ENCODE peak calls at places on chromosomes 1 and 21, in nine cellular contexts. One of them, this sample, is unnamed. For H3K27me3, the result is how much of the 10 kb centered on the place peaks cover.

GRCh38 chr1:54671985-54672608 is 30.5 kb downstream of the MROH7 start:
- DNase-seq in GM23248: peak
- DNase-seq in transverse colon: peak
- DNase-seq in uterus: no peak
- DNase-seq in pancreas: peak
- DNase-seq in heart right ventricle: no peak
- DNase-seq in right cardiac atrium: no peak
- DNase-seq in RWPE2: no peak
- DNase-seq in colonic mucosa: peak
- DNase-seq in this sample: no peak

GRCh38 chr1:170807432-170807831 is 127.9 kb upstream of the MROH9 start:
- DNase-seq in GM23248: peak
- DNase-seq in transverse colon: no peak
- DNase-seq in uterus: no peak
- DNase-seq in pancreas: no peak
- DNase-seq in heart right ventricle: no peak
- DNase-seq in right cardiac atrium: no peak
- DNase-seq in RWPE2: no peak
- DNase-seq in colonic mucosa: no peak
- DNase-seq in this sample: peak

GRCh38 chr1:21634481-21635137 is 34.5 kb downstream of the RAP1GAP start:
- DNase-seq in GM23248: no peak
- DNase-seq in transverse colon: peak
- DNase-seq in uterus: no peak
- DNase-seq in pancreas: peak
- DNase-seq in heart right ventricle: no peak
- DNase-seq in right cardiac atrium: peak
- DNase-seq in RWPE2: no peak
- DNase-seq in colonic mucosa: peak
- DNase-seq in this sample: no peak

GRCh38 chr1:235866207-235866912 is at the start of gene LYST:
- DNase-seq in GM23248: peak
- DNase-seq in transverse colon: peak
- DNase-seq in uterus: peak
- DNase-seq in pancreas: peak
- DNase-seq in heart right ventricle: peak
- DNase-seq in right cardiac atrium: peak
- DNase-seq in RWPE2: peak
- DNase-seq in colonic mucosa: peak
- DNase-seq in this sample: no peak

GRCh38 chr1:193342811-193343210 is 156.4 kb upstream of the B3GALT2 start:
- DNase-seq in GM23248: no peak
- DNase-seq in transverse colon: no peak
- DNase-seq in uterus: no peak
- DNase-seq in pancreas: no peak
- DNase-seq in heart right ventricle: no peak
- DNase-seq in right cardiac atrium: no peak
- DNase-seq in RWPE2: no peak
- DNase-seq in colonic mucosa: no peak
- DNase-seq in this sample: no peak

GRCh38 chr1:16420719-16421118 is 16.5 kb downstream of the SPATA21 start:
- DNase-seq in GM23248: no peak
- DNase-seq in transverse colon: peak
- DNase-seq in uterus: no peak
- DNase-seq in pancreas: no peak
- DNase-seq in heart right ventricle: no peak
- DNase-seq in right cardiac atrium: no peak
- DNase-seq in RWPE2: no peak
- DNase-seq in colonic mucosa: no peak
- DNase-seq in this sample: no peak

GRCh38 chr1:200971955-200972711 is 51.4 kb downstream of the KIF21B start:
- DNase-seq in GM23248: peak
- DNase-seq in transverse colon: peak
- DNase-seq in uterus: peak
- DNase-seq in pancreas: peak
- DNase-seq in heart right ventricle: peak
- DNase-seq in right cardiac atrium: peak
- DNase-seq in RWPE2: no peak
- DNase-seq in colonic mucosa: peak
- DNase-seq in this sample: peak

GRCh38 chr1:199282910-199283309 is 644.1 kb downstream of the PTPRC start:
- DNase-seq in GM23248: peak
- DNase-seq in transverse colon: no peak
- DNase-seq in uterus: no peak
- DNase-seq in pancreas: no peak
- DNase-seq in heart right ventricle: no peak
- DNase-seq in right cardiac atrium: no peak
- DNase-seq in RWPE2: no peak
- DNase-seq in colonic mucosa: no peak
- DNase-seq in this sample: no peak

GRCh38 chr1:201539561-201540404 is 856 bp downstream of the NAV1 start:
- DNase-seq in GM23248: peak
- DNase-seq in transverse colon: peak
- DNase-seq in uterus: peak
- DNase-seq in pancreas: no peak
- DNase-seq in heart right ventricle: peak
- DNase-seq in right cardiac atrium: peak
- DNase-seq in RWPE2: no peak
- DNase-seq in colonic mucosa: no peak
- DNase-seq in this sample: no peak

GRCh38 chr1:50416150-50416527 is 7.1 kb downstream of the DMRTA2 start:
- DNase-seq in GM23248: no peak
- DNase-seq in transverse colon: no peak
- DNase-seq in uterus: no peak
- DNase-seq in pancreas: no peak
- DNase-seq in heart right ventricle: no peak
- DNase-seq in right cardiac atrium: no peak
- DNase-seq in RWPE2: no peak
- DNase-seq in colonic mucosa: no peak
- DNase-seq in this sample: no peak

GRCh38 chr1:156676820-156677615 is at the start of gene NES:
- DNase-seq in GM23248: peak
- DNase-seq in transverse colon: peak
- DNase-seq in uterus: peak
- DNase-seq in pancreas: no peak
- DNase-seq in heart right ventricle: peak
- DNase-seq in right cardiac atrium: peak
- DNase-seq in RWPE2: no peak
- DNase-seq in colonic mucosa: peak
- DNase-seq in this sample: no peak

GRCh38 chr1:2231667-2232254 is 3.6 kb downstream of the SKI start:
- DNase-seq in GM23248: peak
- DNase-seq in transverse colon: peak
- DNase-seq in uterus: peak
- DNase-seq in pancreas: peak
- DNase-seq in heart right ventricle: peak
- DNase-seq in right cardiac atrium: peak
- DNase-seq in RWPE2: no peak
- DNase-seq in colonic mucosa: peak
- DNase-seq in this sample: no peak

GRCh38 chr1:42418516-42418915 is 37.3 kb downstream of the ZMYND12 start:
- DNase-seq in GM23248: no peak
- DNase-seq in transverse colon: no peak
- DNase-seq in uterus: no peak
- DNase-seq in pancreas: no peak
- DNase-seq in heart right ventricle: no peak
- DNase-seq in right cardiac atrium: no peak
- DNase-seq in RWPE2: no peak
- DNase-seq in colonic mucosa: no peak
- DNase-seq in this sample: no peak

GRCh38 chr1:228903573-228904122 is 168.4 kb downstream of the RHOU start:
- DNase-seq in GM23248: peak
- DNase-seq in transverse colon: no peak
- DNase-seq in uterus: no peak
- DNase-seq in pancreas: no peak
- DNase-seq in heart right ventricle: no peak
- DNase-seq in right cardiac atrium: no peak
- DNase-seq in RWPE2: no peak
- DNase-seq in colonic mucosa: no peak
- DNase-seq in this sample: no peak

GRCh38 chr1:42658880-42659337 is 686 bp downstream of the PPIH start:
- DNase-seq in GM23248: peak
- DNase-seq in transverse colon: no peak
- DNase-seq in uterus: no peak
- DNase-seq in pancreas: no peak
- DNase-seq in heart right ventricle: no peak
- DNase-seq in right cardiac atrium: no peak
- DNase-seq in RWPE2: no peak
- DNase-seq in colonic mucosa: no peak
- DNase-seq in this sample: no peak

GRCh38 chr21:39484711-39485264 is 33.0 kb downstream of the SH3BGR start:
- DNase-seq in GM23248: peak
- DNase-seq in transverse colon: no peak
- DNase-seq in uterus: no peak
- DNase-seq in pancreas: no peak
- DNase-seq in heart right ventricle: no peak
- DNase-seq in right cardiac atrium: no peak
- DNase-seq in RWPE2: no peak
- DNase-seq in colonic mucosa: no peak
- DNase-seq in this sample: no peak

GRCh38 chr1:24417681-24418080 is 2.1 kb downstream of the NIPAL3 start:
- DNase-seq in GM23248: peak
- DNase-seq in transverse colon: no peak
- DNase-seq in uterus: no peak
- DNase-seq in pancreas: no peak
- DNase-seq in heart right ventricle: no peak
- DNase-seq in right cardiac atrium: no peak
- DNase-seq in RWPE2: no peak
- DNase-seq in colonic mucosa: no peak
- DNase-seq in this sample: peak

GRCh38 chr1:33137800-33138199 is 44.0 kb downstream of the TRIM62 start:
- DNase-seq in GM23248: peak
- DNase-seq in transverse colon: no peak
- DNase-seq in uterus: no peak
- DNase-seq in pancreas: no peak
- DNase-seq in heart right ventricle: peak
- DNase-seq in right cardiac atrium: peak
- DNase-seq in RWPE2: no peak
- DNase-seq in colonic mucosa: no peak
- DNase-seq in this sample: no peak

GRCh38 chr1:8154621-8155052 is 128.5 kb upstream of the ERRFI1 start:
- DNase-seq in GM23248: no peak
- DNase-seq in transverse colon: no peak
- DNase-seq in uterus: no peak
- DNase-seq in pancreas: peak
- DNase-seq in heart right ventricle: no peak
- DNase-seq in right cardiac atrium: no peak
- DNase-seq in RWPE2: peak
- DNase-seq in colonic mucosa: no peak
- DNase-seq in this sample: no peak
- H3K4me3 ChIP-seq in GM23248: no peak
- H3K4me3 ChIP-seq in transverse colon: no peak
- H3K4me3 ChIP-seq in uterus: no peak
- H3K4me3 ChIP-seq in pancreas: no peak
- H3K4me3 ChIP-seq in heart right ventricle: no peak
- H3K4me3 ChIP-seq in right cardiac atrium: no peak
- H3K4me3 ChIP-seq in RWPE2: no peak
- H3K4me3 ChIP-seq in colonic mucosa: no peak
- H3K4me3 ChIP-seq in this sample: no peak

DNA sequence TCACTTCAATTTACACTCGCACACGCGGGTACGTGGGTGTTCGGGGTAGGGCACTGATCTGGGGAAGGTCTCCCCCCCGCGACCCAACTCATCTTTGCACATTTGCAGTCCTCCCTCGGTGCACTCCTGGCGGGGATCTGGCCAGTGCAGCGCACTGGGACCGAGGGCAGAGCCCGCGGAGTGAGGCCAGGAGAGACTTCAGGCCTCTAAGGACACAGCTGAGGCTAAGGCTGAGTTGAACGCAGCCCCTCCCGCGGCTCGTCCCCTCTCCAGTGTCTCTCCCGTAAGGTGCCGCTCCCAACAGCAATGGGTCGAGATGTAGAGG is 939 bp upstream of the NCAM2 start:
- DNase-seq in GM23248: no peak
- DNase-seq in transverse colon: no peak
- DNase-seq in uterus: no peak
- DNase-seq in pancreas: no peak
- DNase-seq in heart right ventricle: peak
- DNase-seq in right cardiac atrium: peak
- DNase-seq in RWPE2: no peak
- DNase-seq in colonic mucosa: no peak
- DNase-seq in this sample: no peak
- H3K27me3 ChIP-seq in GM23248: under half
- H3K27me3 ChIP-seq in transverse colon: under half
- H3K27me3 ChIP-seq in uterus: under half
- H3K27me3 ChIP-seq in pancreas: under half
- H3K27me3 ChIP-seq in heart right ventricle: under half
- H3K27me3 ChIP-seq in right cardiac atrium: under half
- H3K27me3 ChIP-seq in RWPE2: half or more
- H3K27me3 ChIP-seq in colonic mucosa: under half
- H3K27me3 ChIP-seq in this sample: under half

DNA sequence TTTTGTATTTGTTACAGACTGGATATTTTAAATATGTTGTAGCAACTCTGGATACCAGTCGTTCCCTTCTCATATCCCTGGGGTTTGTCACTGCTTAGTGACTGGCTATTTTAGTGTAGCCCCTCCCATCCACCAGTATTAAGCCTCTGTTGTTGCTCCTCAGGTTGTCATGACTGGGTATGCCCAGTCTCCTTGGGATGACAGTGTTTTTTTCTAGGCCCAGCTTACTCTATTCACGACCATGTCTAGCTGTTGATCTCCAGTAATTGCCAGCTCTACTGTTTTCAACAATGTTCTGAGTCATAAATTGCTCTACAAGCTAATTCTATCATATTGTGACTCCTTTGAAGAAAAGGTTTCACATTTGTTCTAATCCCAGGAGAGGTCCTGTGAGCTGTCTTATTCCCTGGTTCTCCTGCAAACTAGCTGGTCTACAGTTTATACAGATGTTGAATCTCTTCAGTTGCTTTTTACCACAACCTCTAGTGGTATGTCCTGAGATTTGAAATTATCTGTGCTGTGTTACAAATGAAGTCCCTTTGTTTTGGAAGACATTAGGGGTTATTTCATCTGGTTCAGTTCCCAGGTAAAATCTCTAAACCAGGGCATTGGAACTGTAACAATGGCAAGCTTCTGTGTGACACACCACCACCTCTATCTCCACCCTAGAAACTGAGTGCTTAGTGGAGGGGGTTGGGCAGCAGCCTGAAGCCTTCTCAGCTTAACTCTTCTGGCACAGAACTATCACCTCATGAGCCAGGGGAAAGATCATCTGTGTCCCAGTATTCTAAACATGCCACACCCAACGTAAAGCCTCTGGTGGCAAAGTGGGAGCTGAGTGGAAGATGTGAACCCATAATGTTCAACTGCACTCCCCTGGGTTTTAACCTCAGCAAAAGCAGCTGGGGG is 124.6 kb downstream of the TRIM33 start:
- DNase-seq in GM23248: no peak
- DNase-seq in transverse colon: no peak
- DNase-seq in uterus: no peak
- DNase-seq in pancreas: no peak
- DNase-seq in heart right ventricle: no peak
- DNase-seq in right cardiac atrium: no peak
- DNase-seq in RWPE2: no peak
- DNase-seq in colonic mucosa: no peak
- DNase-seq in this sample: no peak
- H3K27ac ChIP-seq in GM23248: no peak
- H3K27ac ChIP-seq in transverse colon: no peak
- H3K27ac ChIP-seq in uterus: no peak
- H3K27ac ChIP-seq in pancreas: no peak
- H3K27ac ChIP-seq in heart right ventricle: no peak
- H3K27ac ChIP-seq in right cardiac atrium: no peak
- H3K27ac ChIP-seq in RWPE2: no peak
- H3K27ac ChIP-seq in colonic mucosa: no peak
- H3K27ac ChIP-seq in this sample: no peak

GRCh38 chr1:203555046-203555445 is 61.1 kb downstream of the OPTC start:
- DNase-seq in GM23248: peak
- DNase-seq in transverse colon: no peak
- DNase-seq in uterus: no peak
- DNase-seq in pancreas: no peak
- DNase-seq in heart right ventricle: no peak
- DNase-seq in right cardiac atrium: no peak
- DNase-seq in RWPE2: no peak
- DNase-seq in colonic mucosa: no peak
- DNase-seq in this sample: no peak
- H3K4me3 ChIP-seq in GM23248: peak
- H3K4me3 ChIP-seq in transverse colon: no peak
- H3K4me3 ChIP-seq in uterus: peak
- H3K4me3 ChIP-seq in pancreas: no peak
- H3K4me3 ChIP-seq in heart right ventricle: peak
- H3K4me3 ChIP-seq in right cardiac atrium: no peak
- H3K4me3 ChIP-seq in RWPE2: no peak
- H3K4me3 ChIP-seq in colonic mucosa: no peak
- H3K4me3 ChIP-seq in this sample: no peak